ENCODE peak calls at places on chromosome 18, in seven cellular contexts. One of them, this sample, is unnamed.

GRCh38 chr18:28512357-28512756 is 335.4 kb upstream of the CDH2 start:
- DNase-seq in IMR-90: no peak
- DNase-seq in breast epithelium: no peak
- DNase-seq in suprapubic skin: no peak
- DNase-seq in ovary: no peak
- DNase-seq in adrenal gland: no peak
- DNase-seq in lower leg skin: no peak
- DNase-seq in this sample: no peak

GRCh38 chr18:23422751-23423418 is 30.2 kb upstream of the RIOK3 start:
- DNase-seq in lower leg skin: peak
- DNase-seq in adrenal gland: peak
- DNase-seq in breast epithelium: peak
- DNase-seq in suprapubic skin: no peak
- DNase-seq in IMR-90: peak
- DNase-seq in ovary: no peak
- DNase-seq in this sample: peak

GRCh38 chr18:74456409-74457042 is 582 bp downstream of the DIPK1C start:
- DNase-seq in suprapubic skin: peak
- DNase-seq in ovary: no peak
- DNase-seq in breast epithelium: no peak
- DNase-seq in IMR-90: no peak
- DNase-seq in lower leg skin: peak
- DNase-seq in adrenal gland: no peak
- DNase-seq in this sample: no peak

GRCh38 chr18:79770826-79771225 is 26.9 kb upstream of the KCNG2 start:
- DNase-seq in suprapubic skin: no peak
- DNase-seq in adrenal gland: no peak
- DNase-seq in lower leg skin: peak
- DNase-seq in IMR-90: no peak
- DNase-seq in breast epithelium: no peak
- DNase-seq in ovary: no peak
- DNase-seq in this sample: no peak

GRCh38 chr18:44548291-44549221 is 132.1 kb upstream of the SETBP1 start:
- DNase-seq in ovary: peak
- DNase-seq in suprapubic skin: no peak
- DNase-seq in breast epithelium: no peak
- DNase-seq in IMR-90: no peak
- DNase-seq in adrenal gland: no peak
- DNase-seq in lower leg skin: no peak
- DNase-seq in this sample: no peak

GRCh38 chr18:79121746-79122474 is 52.7 kb downstream of the ATP9B start:
- DNase-seq in adrenal gland: no peak
- DNase-seq in lower leg skin: no peak
- DNase-seq in suprapubic skin: no peak
- DNase-seq in IMR-90: peak
- DNase-seq in breast epithelium: no peak
- DNase-seq in ovary: no peak
- DNase-seq in this sample: no peak

GRCh38 chr18:76349067-76349715 is 145.9 kb downstream of the ZNF516 start:
- DNase-seq in suprapubic skin: no peak
- DNase-seq in adrenal gland: peak
- DNase-seq in breast epithelium: peak
- DNase-seq in ovary: peak
- DNase-seq in IMR-90: peak
- DNase-seq in lower leg skin: no peak
- DNase-seq in this sample: peak

GRCh38 chr18:35291166-35291565 is 1.1 kb upstream of the ZSCAN30 start:
- DNase-seq in adrenal gland: no peak
- DNase-seq in IMR-90: no peak
- DNase-seq in ovary: no peak
- DNase-seq in suprapubic skin: no peak
- DNase-seq in lower leg skin: no peak
- DNase-seq in breast epithelium: no peak
- DNase-seq in this sample: no peak

GRCh38 chr18:32868424-32868823 is 95.6 kb upstream of the KLHL14 start:
- DNase-seq in ovary: no peak
- DNase-seq in suprapubic skin: no peak
- DNase-seq in breast epithelium: no peak
- DNase-seq in adrenal gland: no peak
- DNase-seq in IMR-90: no peak
- DNase-seq in lower leg skin: no peak
- DNase-seq in this sample: no peak

GRCh38 chr18:13387856-13388548 is 169.4 kb downstream of the LDLRAD4 start:
- DNase-seq in lower leg skin: peak
- DNase-seq in breast epithelium: no peak
- DNase-seq in adrenal gland: peak
- DNase-seq in suprapubic skin: peak
- DNase-seq in ovary: no peak
- DNase-seq in IMR-90: peak
- DNase-seq in this sample: no peak

GRCh38 chr18:80231616-80232015 is 15.7 kb downstream of the PARD6G start:
- DNase-seq in suprapubic skin: no peak
- DNase-seq in ovary: no peak
- DNase-seq in adrenal gland: no peak
- DNase-seq in IMR-90: no peak
- DNase-seq in lower leg skin: peak
- DNase-seq in breast epithelium: no peak
- DNase-seq in this sample: no peak

GRCh38 chr18:21053127-21053526 is 58.5 kb downstream of the ROCK1 start:
- DNase-seq in ovary: no peak
- DNase-seq in suprapubic skin: no peak
- DNase-seq in adrenal gland: no peak
- DNase-seq in lower leg skin: no peak
- DNase-seq in breast epithelium: no peak
- DNase-seq in IMR-90: peak
- DNase-seq in this sample: no peak

GRCh38 chr18:76620326-76620813 is 125.3 kb upstream of the ZNF516 start:
- DNase-seq in breast epithelium: peak
- DNase-seq in suprapubic skin: peak
- DNase-seq in IMR-90: peak
- DNase-seq in ovary: peak
- DNase-seq in adrenal gland: peak
- DNase-seq in lower leg skin: peak
- DNase-seq in this sample: no peak

GRCh38 chr18:62175521-62175920 is 11.3 kb downstream of the PIGN start:
- DNase-seq in lower leg skin: no peak
- DNase-seq in adrenal gland: no peak
- DNase-seq in IMR-90: peak
- DNase-seq in ovary: no peak
- DNase-seq in suprapubic skin: no peak
- DNase-seq in breast epithelium: no peak
- DNase-seq in this sample: no peak

GRCh38 chr18:26456070-26456491 is 92.3 kb downstream of the KCTD1 start:
- DNase-seq in lower leg skin: no peak
- DNase-seq in breast epithelium: no peak
- DNase-seq in adrenal gland: no peak
- DNase-seq in IMR-90: no peak
- DNase-seq in ovary: no peak
- DNase-seq in suprapubic skin: no peak
- DNase-seq in this sample: no peak

GRCh38 chr18:63148449-63149199 is 170.9 kb downstream of the BCL2 start:
- DNase-seq in breast epithelium: no peak
- DNase-seq in ovary: no peak
- DNase-seq in adrenal gland: peak
- DNase-seq in lower leg skin: no peak
- DNase-seq in suprapubic skin: no peak
- DNase-seq in IMR-90: peak
- DNase-seq in this sample: peak

DNA sequence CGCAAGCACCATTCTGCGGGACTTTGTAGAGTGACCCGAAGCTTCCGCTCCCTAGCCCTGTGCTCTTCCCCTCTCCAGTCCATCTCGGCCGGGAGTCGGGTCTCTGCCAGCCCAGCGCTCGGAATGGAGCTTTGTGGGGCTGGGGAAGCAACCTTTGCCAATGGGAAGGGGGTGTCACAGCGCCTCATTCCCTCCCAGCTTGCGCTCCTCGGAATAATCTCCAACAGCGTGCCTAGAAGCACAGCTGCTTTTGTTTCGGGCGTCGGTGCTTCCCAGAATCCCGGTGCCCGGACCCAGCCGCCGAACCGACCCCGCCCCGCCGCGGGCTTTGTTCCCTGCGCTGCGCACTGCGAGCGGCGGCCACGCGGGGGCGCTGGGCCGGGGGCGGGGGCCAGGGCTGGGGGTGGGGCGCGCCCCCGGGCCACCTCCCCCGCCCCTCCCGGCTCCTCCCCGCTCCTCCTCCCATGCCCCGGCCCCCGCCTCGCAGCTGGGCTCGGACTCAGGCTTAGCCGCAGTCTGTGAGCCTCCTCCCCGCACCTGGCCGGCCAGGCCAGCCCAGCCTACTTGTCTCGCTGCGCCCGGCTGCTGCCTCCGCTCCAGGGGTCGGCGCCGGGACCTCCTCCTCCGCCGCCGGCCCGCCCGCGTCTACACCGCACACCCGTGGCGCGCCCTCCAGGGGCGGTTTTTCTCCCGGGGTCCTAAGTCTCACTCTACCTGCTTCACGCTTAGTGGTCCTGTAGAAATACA is 77.7 kb upstream of the SMAD2 start:
- DNase-seq in adrenal gland: peak
- DNase-seq in breast epithelium: no peak
- DNase-seq in ovary: peak
- DNase-seq in lower leg skin: peak
- DNase-seq in IMR-90: no peak
- DNase-seq in suprapubic skin: peak
- DNase-seq in this sample: peak
- TF ChIP-seq POLR2A in adrenal gland: peak
- TF ChIP-seq POLR2A in breast epithelium: no peak
- TF ChIP-seq POLR2A in ovary: no peak
- TF ChIP-seq POLR2A in lower leg skin: no peak
- TF ChIP-seq POLR2A in IMR-90: no peak
- TF ChIP-seq POLR2A in suprapubic skin: no peak
- TF ChIP-seq POLR2A in this sample: peak

GRCh38 chr18:57050314-57050949 is 96.5 kb upstream of the BOD1L2 start:
- DNase-seq in lower leg skin: no peak
- DNase-seq in IMR-90: no peak
- DNase-seq in ovary: no peak
- DNase-seq in suprapubic skin: no peak
- DNase-seq in breast epithelium: no peak
- DNase-seq in adrenal gland: no peak
- DNase-seq in this sample: peak
- TF ChIP-seq CTCF in lower leg skin: no peak
- TF ChIP-seq CTCF in IMR-90: no peak
- TF ChIP-seq CTCF in ovary: no peak
- TF ChIP-seq CTCF in suprapubic skin: no peak
- TF ChIP-seq CTCF in breast epithelium: no peak
- TF ChIP-seq CTCF in adrenal gland: no peak
- TF ChIP-seq CTCF in this sample: no peak

GRCh38 chr18:11947214-11948119 is 33.8 kb upstream of the IMPA2 start:
- DNase-seq in adrenal gland: peak
- DNase-seq in ovary: peak
- DNase-seq in suprapubic skin: peak
- DNase-seq in IMR-90: peak
- DNase-seq in breast epithelium: peak
- DNase-seq in lower leg skin: peak
- DNase-seq in this sample: peak
- TF ChIP-seq POLR2A in adrenal gland: peak
- TF ChIP-seq POLR2A in ovary: peak
- TF ChIP-seq POLR2A in suprapubic skin: no peak
- TF ChIP-seq POLR2A in IMR-90: no peak
- TF ChIP-seq POLR2A in breast epithelium: no peak
- TF ChIP-seq POLR2A in lower leg skin: no peak
- TF ChIP-seq POLR2A in this sample: peak

DNA sequence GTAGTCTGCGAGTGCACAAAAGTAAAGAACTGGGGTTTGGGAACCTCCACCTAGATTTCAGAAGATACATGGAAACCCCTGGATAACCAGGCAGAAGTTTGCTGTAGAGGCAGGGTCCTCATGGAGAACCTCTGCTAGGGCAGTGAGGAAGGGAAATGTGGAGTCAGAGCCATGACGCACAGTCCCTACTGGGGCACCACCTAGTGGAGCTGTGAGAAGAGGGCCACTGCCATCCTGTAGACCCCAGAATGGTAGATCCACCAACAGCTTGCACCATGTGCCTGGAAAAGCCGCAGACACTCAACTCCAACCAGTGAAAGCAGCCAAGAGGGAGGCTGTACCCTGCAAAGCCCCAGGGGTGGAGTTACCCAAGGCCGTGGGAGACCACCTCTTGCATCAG is 206.4 kb downstream of the PIEZO2 start:
- DNase-seq in lower leg skin: no peak
- DNase-seq in breast epithelium: no peak
- DNase-seq in adrenal gland: no peak
- DNase-seq in suprapubic skin: no peak
- DNase-seq in ovary: no peak
- DNase-seq in IMR-90: no peak
- DNase-seq in this sample: no peak
- TF ChIP-seq CTCF in lower leg skin: no peak
- TF ChIP-seq CTCF in breast epithelium: no peak
- TF ChIP-seq CTCF in adrenal gland: no peak
- TF ChIP-seq CTCF in suprapubic skin: no peak
- TF ChIP-seq CTCF in ovary: no peak
- TF ChIP-seq CTCF in IMR-90: no peak
- TF ChIP-seq CTCF in this sample: no peak

GRCh38 chr18:9401166-9401565 is 66.6 kb downstream of the TWSG1 start:
- DNase-seq in IMR-90: no peak
- DNase-seq in lower leg skin: no peak
- DNase-seq in suprapubic skin: no peak
- DNase-seq in breast epithelium: no peak
- DNase-seq in adrenal gland: no peak
- DNase-seq in ovary: no peak
- DNase-seq in this sample: no peak

GRCh38 chr18:9403795-9404564 is 69.4 kb downstream of the TWSG1 start:
- DNase-seq in ovary: no peak
- DNase-seq in lower leg skin: peak
- DNase-seq in breast epithelium: no peak
- DNase-seq in suprapubic skin: no peak
- DNase-seq in IMR-90: peak
- DNase-seq in adrenal gland: no peak
- DNase-seq in this sample: peak

GRCh38 chr18:9405130-9405529 is 70.2 kb upstream of the RALBP1 start:
- DNase-seq in suprapubic skin: no peak
- DNase-seq in adrenal gland: no peak
- DNase-seq in ovary: no peak
- DNase-seq in IMR-90: no peak
- DNase-seq in lower leg skin: no peak
- DNase-seq in breast epithelium: no peak
- DNase-seq in this sample: peak

GRCh38 chr18:9405977-9406376 is 69.3 kb upstream of the RALBP1 start:
- DNase-seq in breast epithelium: no peak
- DNase-seq in adrenal gland: no peak
- DNase-seq in suprapubic skin: no peak
- DNase-seq in lower leg skin: peak
- DNase-seq in IMR-90: no peak
- DNase-seq in ovary: no peak
- DNase-seq in this sample: no peak

DNA sequence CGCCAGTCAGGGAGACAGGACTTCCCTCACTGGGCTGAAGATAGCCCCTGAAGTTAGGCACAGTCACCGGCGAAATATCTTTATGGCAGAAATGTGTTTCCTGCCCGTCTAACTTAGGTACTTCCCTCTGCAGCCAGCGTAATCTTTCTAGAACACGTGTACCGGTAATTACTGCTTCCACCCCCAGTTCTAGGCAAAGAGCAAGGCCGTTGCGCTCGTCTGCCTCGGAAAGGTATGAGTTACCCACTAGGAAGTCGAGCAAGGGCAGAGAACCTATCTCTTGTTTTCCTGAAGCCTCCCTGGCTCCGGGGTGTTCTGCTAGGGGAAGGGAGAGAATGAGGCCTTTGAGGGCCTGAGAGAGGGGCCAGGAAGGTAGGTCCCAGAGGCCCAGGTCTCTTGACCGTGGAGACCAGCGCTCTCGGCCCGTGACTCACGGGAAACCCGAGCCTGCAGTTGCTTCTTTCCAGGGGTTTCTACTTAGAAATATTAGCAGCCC is 70.0 kb downstream of the TWSG1 start:
- DNase-seq in IMR-90: no peak
- DNase-seq in ovary: no peak
- DNase-seq in adrenal gland: no peak
- DNase-seq in lower leg skin: peak
- DNase-seq in suprapubic skin: no peak
- DNase-seq in breast epithelium: no peak
- DNase-seq in this sample: peak
- TF ChIP-seq POLR2A in IMR-90: no peak
- TF ChIP-seq POLR2A in ovary: no peak
- TF ChIP-seq POLR2A in adrenal gland: no peak
- TF ChIP-seq POLR2A in lower leg skin: no peak
- TF ChIP-seq POLR2A in suprapubic skin: no peak
- TF ChIP-seq POLR2A in breast epithelium: no peak
- TF ChIP-seq POLR2A in this sample: no peak

This sample was measured in right lobe of liver.